ENCODE peak calls at places on chromosomes 3 and 15, in seven cellular contexts. P is uterus, H is heart right ventricle, M is bronchial epithelial cell, L is fibroblast of lung, A is brain microvascular endothelial cell, J is tibial artery. B is an unnamed sample. For H3K36me3, the result is how much of the 10 kb centered on the place peaks cover.

GRCh38 chr3:177421176-177421782 is 224.0 kb upstream of the TBL1XR1 start:
- DNase-seq in L (no peak), P (peak), M (peak), H (no peak), J (no peak), A (no peak), B (no peak)

GRCh38 chr3:5650303-5650702 is 462.8 kb downstream of the EDEM1 start:
- DNase-seq in J (no peak), M (no peak), L (no peak), A (no peak), P (no peak), H (no peak), B (no peak)

GRCh38 chr3:780505-780904 is 312.3 kb upstream of the CNTN6 start:
- DNase-seq in L (no peak), A (no peak), H (no peak), P (no peak), M (no peak), J (no peak), B (no peak)

GRCh38 chr3:177574232-177574856 is 377.1 kb upstream of the TBL1XR1 start:
- DNase-seq in J (no peak), L (peak), A (peak), M (peak), P (no peak), H (no peak), B (no peak)

GRCh38 chr3:107911337-107912000 is 179.4 kb downstream of the CD47 start:
- DNase-seq in J (no peak), L (peak), M (peak), P (no peak), A (no peak), H (no peak), B (no peak)

GRCh38 chr3:8669019-8669418 is 24.4 kb upstream of the SSUH2 start:
- DNase-seq in M (no peak), J (no peak), H (no peak), L (no peak), P (no peak), A (no peak), B (no peak)

GRCh38 chr15:30903497-30904187 is at the start of gene FAN1:
- DNase-seq in L (peak), A (peak), M (peak), H (peak), P (peak), J (peak), B (peak)

GRCh38 chr3:126612464-126613205 is 42.3 kb downstream of the TXNRD3 start:
- DNase-seq in J (no peak), M (no peak), H (no peak), A (no peak), P (no peak), L (no peak), B (no peak)

GRCh38 chr3:72633534-72633933 is 214.7 kb downstream of the SHQ1 start:
- DNase-seq in A (no peak), J (no peak), P (no peak), L (no peak), H (no peak), M (no peak), B (no peak)

GRCh38 chr3:44077267-44077666 is 164.4 kb upstream of the TOPAZ1 start:
- DNase-seq in H (no peak), L (no peak), P (no peak), M (no peak), J (no peak), A (no peak), B (no peak)

GRCh38 chr15:82968066-82968465 is 15.5 kb upstream of the HOMER2 start:
- DNase-seq in M (no peak), L (peak), A (no peak), H (no peak), P (no peak), J (no peak), B (no peak)

GRCh38 chr3:159751141-159751540 is 237.5 kb upstream of the IL12A start:
- DNase-seq in L (peak), P (no peak), M (no peak), J (no peak), A (no peak), H (no peak), B (no peak)

GRCh38 chr15:71575474-71576045 is 234.8 kb upstream of the NR2E3 start:
- DNase-seq in P (no peak), H (no peak), J (no peak), L (no peak), M (peak), A (no peak), B (no peak)

GRCh38 chr15:83943043-83943442 is 289.1 kb downstream of the ADAMTSL3 start:
- DNase-seq in L (no peak), J (no peak), A (no peak), H (no peak), P (no peak), M (peak), B (no peak)

GRCh38 chr15:81029416-81030367 is 29.0 kb downstream of the TLNRD1 start:
- DNase-seq in P (no peak), J (no peak), L (peak), A (no peak), M (peak), H (no peak), B (no peak)

GRCh38 chr15:81027200-81027599 is 26.5 kb downstream of the TLNRD1 start:
- DNase-seq in A (no peak), H (no peak), J (no peak), P (no peak), M (no peak), L (peak), B (no peak)

GRCh38 chr3:56899851-56900250 is 98.1 kb upstream of the ARHGEF3 start:
- DNase-seq in A (no peak), M (no peak), L (no peak), J (no peak), P (no peak), H (no peak), B (no peak)

GRCh38 chr15:50055333-50056278 is 63.4 kb downstream of the ATP8B4 start:
- DNase-seq in M (no peak), A (peak), H (no peak), P (no peak), J (peak), L (peak), B (no peak)

GRCh38 chr3:44130249-44130648 is 111.4 kb upstream of the TOPAZ1 start:
- DNase-seq in H (no peak), A (no peak), L (no peak), M (no peak), J (no peak), P (no peak), B (no peak)

GRCh38 chr3:112132975-112133448 is at the start of gene GCSAM:
- DNase-seq in J (peak), H (peak), A (no peak), P (no peak), L (no peak), M (peak), B (peak)

GRCh38 chr15:67799801-67800205 is 25.5 kb upstream of the SKOR1 start:
- DNase-seq in A (no peak), H (no peak), J (no peak), P (no peak), M (no peak), L (no peak), B (no peak)

GRCh38 chr15:67794832-67795574 is 30.3 kb upstream of the SKOR1 start:
- DNase-seq in J (no peak), A (no peak), H (no peak), M (no peak), L (no peak), P (no peak), B (no peak)

GRCh38 chr15:67796728-67797127 is 28.6 kb upstream of the SKOR1 start:
- DNase-seq in L (no peak), J (no peak), M (no peak), A (no peak), P (no peak), H (no peak), B (no peak)

GRCh38 chr15:67792250-67792942 is 32.9 kb upstream of the SKOR1 start:
- DNase-seq in P (no peak), H (no peak), M (peak), J (no peak), A (no peak), L (peak), B (no peak)

GRCh38 chr15:67796196-67796699 is 29.1 kb upstream of the SKOR1 start:
- DNase-seq in L (no peak), M (no peak), P (no peak), A (no peak), J (no peak), H (no peak), B (no peak)
- H3K4me3 ChIP-seq in L (no peak), M (no peak), P (no peak), A (no peak), J (no peak), H (no peak), B (no peak)

GRCh38 chr15:69513450-69513849 is 60.8 kb downstream of the RPLP1 start:
- DNase-seq in M (no peak), H (no peak), J (no peak), A (no peak), L (no peak), P (no peak), B (no peak)
- H3K36me3 ChIP-seq in M (under half), H (under half), J (under half), A (under half), L (under half), P (under half), B (under half)

GRCh38 chr15:52796742-52797515 is 6.8 kb upstream of the ONECUT1 start:
- DNase-seq in P (no peak), M (no peak), H (no peak), J (no peak), A (no peak), L (no peak), B (no peak)
- TF ChIP-seq CTCF in P (no peak), M (no peak), H (no peak), J (no peak), A (no peak), L (no peak), B (no peak)

GRCh38 chr3:45816544-45816943 is 20.2 kb upstream of the SLC6A20 start:
- DNase-seq in L (peak), J (no peak), M (peak), H (peak), A (no peak), P (peak), B (no peak)

GRCh38 chr3:45817788-45818523 is 21.6 kb upstream of the SLC6A20 start:
- DNase-seq in M (peak), A (peak), H (no peak), L (peak), P (peak), J (peak), B (no peak)

GRCh38 chr3:45819543-45819942 is 22.4 kb downstream of the LZTFL1 start:
- DNase-seq in L (peak), M (peak), A (no peak), P (no peak), J (no peak), H (no peak), B (no peak)

DNA sequence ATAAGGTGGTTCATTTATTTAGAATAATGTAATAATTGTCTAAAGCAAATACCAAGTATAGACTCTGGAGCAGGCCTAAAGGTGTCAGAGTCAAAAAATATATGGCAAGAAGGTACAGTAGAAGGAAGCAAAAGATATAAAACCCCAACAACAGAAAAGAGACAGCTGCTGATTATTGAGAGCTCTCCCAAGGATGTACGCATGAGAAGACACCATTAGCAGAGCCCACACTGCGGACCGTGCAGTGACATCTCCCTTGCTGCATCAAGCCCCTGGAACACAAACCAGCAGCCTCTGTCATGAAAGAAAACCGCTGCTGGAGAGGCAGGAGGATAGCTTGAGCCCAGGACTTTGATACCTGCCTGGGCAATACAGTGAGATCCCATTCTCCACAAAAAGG is 18.0 kb upstream of the SLC6A20 start:
- DNase-seq in J (no peak), M (no peak), A (no peak), L (no peak), P (no peak), H (no peak), B (no peak)
- H3K4me3 ChIP-seq in J (no peak), M (no peak), A (no peak), L (no peak), P (no peak), H (no peak), B (no peak)

GRCh38 chr3:50786631-50787030 is 111.9 kb downstream of the DOCK3 start:
- DNase-seq in M (no peak), H (no peak), J (no peak), L (no peak), P (no peak), A (no peak), B (no peak)
- H3K36me3 ChIP-seq in M (under half), H (under half), J (under half), L (under half), P (under half), A (under half), B (under half)

GRCh38 chr3:31011383-31011782 is 116.9 kb upstream of the GADL1 start:
- DNase-seq in A (no peak), H (no peak), M (no peak), P (no peak), J (no peak), L (no peak), B (no peak)

GRCh38 chr3:31013843-31014242 is 119.4 kb upstream of the GADL1 start:
- DNase-seq in J (no peak), H (no peak), L (peak), A (no peak), M (no peak), P (no peak), B (no peak)

GRCh38 chr3:31009881-31010280 is 115.4 kb upstream of the GADL1 start:
- DNase-seq in P (no peak), A (no peak), J (no peak), L (peak), M (peak), H (no peak), B (no peak)

GRCh38 chr3:31008986-31009385 is 114.5 kb upstream of the GADL1 start:
- DNase-seq in L (peak), H (no peak), M (peak), J (no peak), A (peak), P (no peak), B (no peak)

GRCh38 chr3:31010491-31010890 is 116.0 kb upstream of the GADL1 start:
- DNase-seq in J (no peak), H (no peak), P (no peak), A (peak), M (peak), L (peak), B (no peak)
- TF ChIP-seq CTCF in J (no peak), H (no peak), P (no peak), A (no peak), M (no peak), L (no peak), B (no peak)

DNA sequence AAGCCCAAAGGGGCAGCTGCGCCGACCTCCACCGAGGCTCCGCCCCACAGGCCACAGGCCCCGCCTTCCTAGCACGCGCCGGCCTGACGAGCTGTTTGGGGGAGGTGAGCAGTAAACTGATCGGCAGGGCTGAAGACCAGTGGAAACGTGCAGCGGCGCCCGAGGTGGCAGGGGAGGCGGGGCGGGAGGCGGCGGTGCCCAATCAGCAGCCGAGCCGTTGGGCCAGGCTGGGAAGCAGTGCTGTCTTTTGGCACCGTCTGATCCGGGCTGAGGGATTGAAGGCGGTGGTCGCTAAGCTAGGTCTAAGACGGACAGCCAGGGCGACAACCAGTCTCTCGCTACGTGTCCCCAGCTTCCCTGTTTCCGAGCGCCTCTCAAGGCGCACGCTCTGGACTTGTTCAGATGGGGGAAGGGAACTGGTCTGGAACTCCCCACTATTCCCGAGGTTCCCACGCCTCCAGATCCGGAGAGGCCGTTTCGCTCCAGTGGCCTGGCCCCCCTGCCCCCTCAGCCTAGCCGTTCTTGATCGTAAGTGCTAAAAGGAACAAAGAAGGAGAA is at the start of gene FMN1:
- DNase-seq in P (peak), J (peak), M (peak), A (peak), L (peak), H (peak), B (peak)
- H3K4me3 ChIP-seq in P (peak), J (peak), M (peak), A (peak), L (peak), H (peak), B (no peak)